ENCODE peak calls at places on chromosomes 4 and X, in ten cellular contexts. J is CD4-positive, CD25-positive, alpha-beta regulatory T cell; U is tibial artery; O is mammary epithelial cell; D is prostate gland; I is MM.1S; M is CD8-positive, alpha-beta memory T cell; V is breast epithelium; S is right atrium auricular region; L is HepG2. T is an unnamed sample.
A peak's percentile ranks its signal among the peaks of the same experiment; 100 is the strongest.

GRCh38 chr4:134337584-134337983 is 136.0 kb upstream of the PABPC4L start:
- DNase-seq in J (no peak), U (no peak), O (no peak), D (no peak), I (no peak), M (no peak), V (no peak), S (no peak), L (no peak), T (no peak)

GRCh38 chr4:24211821-24212220 is 322.0 kb upstream of the PPARGC1A start:
- DNase-seq in J (no peak), U (no peak), O (no peak), D (no peak), I (no peak), M (no peak), V (no peak), S (no peak), L (no peak), T (no peak)

GRCh38 chr4:53702334-53703266 is 111.3 kb upstream of the LNX1 start:
- DNase-seq in J (no peak), U (peak; percentile 87), O (peak; percentile 52), D (peak; percentile 70), I (peak; percentile 90), M (no peak), V (peak; percentile 61), S (peak; percentile 89), L (peak; percentile 63), T (no peak)

GRCh38 chr4:112057479-112057878 is 87.8 kb upstream of the FAM241A start:
- DNase-seq in J (no peak), U (no peak), O (no peak), D (no peak), I (no peak), M (no peak), V (no peak), S (no peak), L (no peak), T (no peak)

GRCh38 chr4:148790691-148791090 is 348.5 kb upstream of the NR3C2 start:
- DNase-seq in J (no peak), U (no peak), O (peak; percentile 94), D (no peak), I (no peak), M (no peak), V (no peak), S (no peak), L (no peak), T (no peak)

GRCh38 chr4:142248946-142249345 is 597.2 kb downstream of the INPP4B start:
- DNase-seq in J (no peak), U (no peak), O (peak; percentile 64), D (no peak), I (no peak), M (no peak), V (no peak), S (no peak), L (no peak), T (no peak)

GRCh38 chr4:2135083-2135482 is 76.0 kb downstream of the NAT8L start:
- DNase-seq in J (no peak), U (no peak), O (no peak), D (no peak), I (no peak), M (peak; percentile 54), V (no peak), S (no peak), L (no peak), T (no peak)

GRCh38 chr4:124854968-124855367 is 142.4 kb upstream of the ANKRD50 start:
- DNase-seq in J (no peak), U (no peak), O (peak; percentile 32), D (no peak), I (peak; percentile 27), M (no peak), V (no peak), S (no peak), L (no peak), T (no peak)

GRCh38 chr4:95107635-95108034 is 349.9 kb downstream of the BMPR1B start:
- DNase-seq in J (no peak), U (no peak), O (peak; percentile 39), D (no peak), I (no peak), M (no peak), V (no peak), S (no peak), L (peak; percentile 24), T (no peak)

GRCh38 chrX:150219374-150220185 is 143.5 kb upstream of the MAMLD1 start:
- DNase-seq in J (no peak), U (no peak), O (peak; percentile 52), D (no peak), I (no peak), M (no peak), V (no peak), S (no peak), L (no peak), T (no peak)

GRCh38 chr4:150133605-150134004 is 55.4 kb downstream of the DCLK2 start:
- DNase-seq in J (no peak), U (no peak), O (no peak), D (no peak), I (no peak), M (no peak), V (no peak), S (no peak), L (no peak), T (no peak)

GRCh38 chr4:150127757-150128156 is 49.5 kb downstream of the DCLK2 start:
- DNase-seq in J (no peak), U (no peak), O (no peak), D (no peak), I (no peak), M (no peak), V (no peak), S (no peak), L (no peak), T (no peak)

GRCh38 chr4:150135134-150135773 is 57.0 kb downstream of the DCLK2 start:
- DNase-seq in J (no peak), U (no peak), O (no peak), D (no peak), I (peak; percentile 43), M (no peak), V (no peak), S (no peak), L (no peak), T (no peak)

GRCh38 chr4:150130953-150131352 is 52.7 kb downstream of the DCLK2 start:
- DNase-seq in J (no peak), U (no peak), O (no peak), D (no peak), I (no peak), M (no peak), V (no peak), S (no peak), L (no peak), T (no peak)

DNA sequence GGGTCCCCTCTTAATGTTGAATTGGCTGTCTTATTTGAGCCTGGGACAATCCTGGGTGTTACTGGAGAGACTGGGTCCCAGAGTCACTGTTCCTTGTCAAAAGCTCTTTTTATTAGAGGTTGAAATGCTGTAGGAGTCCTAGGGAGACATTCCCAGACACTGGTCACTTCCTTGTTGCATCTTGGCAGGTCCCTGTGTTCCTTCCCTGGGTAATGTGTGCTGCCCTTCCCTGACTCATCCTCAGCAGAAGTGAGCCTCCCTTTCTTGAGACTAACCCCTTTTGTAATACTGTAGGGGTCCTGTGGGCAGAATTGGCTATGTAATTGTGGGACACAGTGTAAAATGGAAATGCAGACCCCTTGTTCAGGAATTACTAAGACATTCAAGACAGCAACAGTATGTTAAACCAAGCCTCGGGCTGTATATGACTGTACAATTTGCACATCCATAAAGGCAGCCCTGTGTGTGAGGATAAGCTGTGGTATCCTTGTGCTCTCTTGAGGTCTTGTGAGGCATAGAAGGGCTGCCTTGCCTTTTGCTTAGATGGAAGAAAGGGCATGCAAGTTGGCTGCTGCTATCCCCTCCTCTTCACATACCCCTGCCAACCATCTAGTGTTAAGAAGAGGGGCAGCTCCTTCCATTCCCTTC is 53.5 kb downstream of the DCLK2 start:
- DNase-seq in J (no peak), U (no peak), O (no peak), D (no peak), I (no peak), M (no peak), V (no peak), S (no peak), L (no peak), T (no peak)
- H3K4me1 ChIP-seq in J (no peaks in the 10 kb centered on the region), U (no peaks in the 10 kb centered on the region), O (peaks cover 13% of the 10 kb centered on the region), D (no peaks in the 10 kb centered on the region), I (peaks cover 24% of the 10 kb centered on the region), M (no peaks in the 10 kb centered on the region), V (no peaks in the 10 kb centered on the region), S (no peaks in the 10 kb centered on the region), L (no peaks in the 10 kb centered on the region), T (no peaks in the 10 kb centered on the region)

DNA sequence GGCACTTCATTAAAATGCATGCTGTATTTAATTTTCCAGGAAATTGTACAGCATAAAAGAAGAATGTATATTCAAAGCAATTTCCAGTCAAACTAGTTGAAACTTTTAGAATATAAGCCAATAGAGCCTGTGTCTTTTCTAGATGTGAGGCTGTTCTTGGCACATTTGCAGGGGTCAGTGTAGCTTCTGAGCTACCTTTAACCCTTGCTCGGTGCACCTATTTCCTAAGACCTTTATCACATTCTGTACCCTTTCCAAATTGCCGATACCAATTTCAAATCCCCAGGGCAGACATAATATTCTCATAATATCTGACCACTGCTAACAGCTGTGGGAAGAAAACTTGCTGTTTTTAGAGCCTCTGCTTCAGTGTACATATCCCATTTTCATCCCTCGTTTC is 43.2 kb downstream of the DCAF8L2 start:
- DNase-seq in J (no peak), U (no peak), O (no peak), D (no peak), I (no peak), M (no peak), V (no peak), S (no peak), L (no peak), T (no peak)
- H3K27ac ChIP-seq in J (no peak overlapping the region), U (no peak overlapping the region), O (no peak overlapping the region), D (no peak overlapping the region), I (no peak overlapping the region), M (no peak overlapping the region), V (no peak overlapping the region), S (no peak overlapping the region), L (no peak overlapping the region), T (no peak overlapping the region)

DNA sequence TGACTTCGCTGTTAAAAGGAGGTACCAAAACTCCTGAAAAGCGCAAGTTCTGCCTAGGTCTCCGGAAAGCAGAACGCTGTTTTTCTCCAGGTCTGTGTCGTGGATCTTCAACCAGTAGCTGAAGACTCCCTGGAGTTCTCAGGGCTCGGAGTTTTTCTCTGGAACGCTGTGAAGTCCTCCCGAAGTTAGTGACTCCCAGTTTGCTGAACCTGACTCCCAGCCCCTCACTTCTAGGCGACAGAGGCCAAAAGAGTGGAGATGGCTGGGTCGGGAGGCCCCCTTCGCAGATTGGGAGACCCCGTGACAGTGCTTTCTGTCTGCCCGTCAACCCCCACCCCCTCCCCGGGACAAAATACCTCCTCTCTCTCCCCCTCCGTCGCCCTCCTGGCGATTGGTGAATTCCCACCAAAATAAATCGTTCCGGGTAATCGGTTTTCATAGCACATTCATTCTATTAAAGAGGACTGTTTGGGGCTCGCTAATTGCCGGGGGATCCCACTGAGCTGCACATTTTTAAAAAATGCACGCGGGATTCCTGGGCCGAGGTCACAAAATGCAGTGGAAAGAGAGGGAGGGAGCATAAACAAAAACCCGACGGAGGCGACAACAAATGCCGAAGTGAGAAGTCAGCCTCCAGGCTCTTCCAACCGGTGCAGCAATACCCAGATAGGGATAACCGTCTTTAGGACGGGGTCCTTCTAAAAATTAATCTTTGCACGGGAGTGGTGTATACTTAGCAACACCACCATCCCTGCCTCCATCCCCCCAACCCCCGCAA is 4.0 kb upstream of the MSX1 start:
- DNase-seq in J (no peak), U (no peak), O (no peak), D (no peak), I (no peak), M (no peak), V (no peak), S (no peak), L (no peak), T (no peak)
- H3K4me3 ChIP-seq in J (no peak overlapping the region), U (no peak overlapping the region), O (no peak overlapping the region), D (no peak overlapping the region), I (no peak overlapping the region), M (no peak overlapping the region), V (no peak overlapping the region), S (no peak overlapping the region), L (no peak overlapping the region), T (no peak overlapping the region)

GRCh38 chr4:101259876-101260275 is 87.5 kb downstream of the PPP3CA start:
- DNase-seq in J (no peak), U (no peak), O (no peak), D (no peak), I (peak; percentile 79), M (no peak), V (no peak), S (no peak), L (no peak), T (no peak)
- H3K4me1 ChIP-seq in J (no peaks in the 10 kb centered on the region), U (no peaks in the 10 kb centered on the region), O (no peaks in the 10 kb centered on the region), D (no peaks in the 10 kb centered on the region), I (peaks cover 38% of the 10 kb centered on the region), M (peaks cover 18% of the 10 kb centered on the region), V (no peaks in the 10 kb centered on the region), S (no peaks in the 10 kb centered on the region), L (peaks cover 38% of the 10 kb centered on the region), T (no peaks in the 10 kb centered on the region)